ENCODE peak calls at places on chromosomes 13 and 19, in six cellular contexts. One of them, this sample, is unnamed.

GRCh38 chr19:2494447-2495129 is 18.7 kb downstream of the GADD45B start:
- DNase-seq in AG04450: no peak
- DNase-seq in heart left ventricle: peak; percentile 90
- DNase-seq in tibial nerve: peak; percentile 60
- DNase-seq in epithelial cell of esophagus: peak; percentile 67
- DNase-seq in CD8-positive, alpha-beta T cell: peak; percentile 53
- DNase-seq in this sample: no peak

GRCh38 chr13:113342820-113343691 is 20.9 kb downstream of the GRTP1 start:
- DNase-seq in epithelial cell of esophagus: no peak
- DNase-seq in tibial nerve: no peak
- DNase-seq in heart left ventricle: peak; percentile 9
- DNase-seq in CD8-positive, alpha-beta T cell: no peak
- DNase-seq in AG04450: no peak
- DNase-seq in this sample: no peak

GRCh38 chr13:64305246-64305645 is 2889.6 kb upstream of the PCDH20 start:
- DNase-seq in heart left ventricle: no peak
- DNase-seq in CD8-positive, alpha-beta T cell: no peak
- DNase-seq in epithelial cell of esophagus: peak; percentile 49
- DNase-seq in AG04450: no peak
- DNase-seq in tibial nerve: no peak
- DNase-seq in this sample: no peak

GRCh38 chr19:18999896-19000620 is 33.3 kb downstream of the SUGP2 start:
- DNase-seq in CD8-positive, alpha-beta T cell: no peak
- DNase-seq in AG04450: no peak
- DNase-seq in heart left ventricle: no peak
- DNase-seq in tibial nerve: no peak
- DNase-seq in epithelial cell of esophagus: peak; percentile 30
- DNase-seq in this sample: peak; percentile 23

GRCh38 chr13:40064154-40064713 is 408.8 kb downstream of the COG6 start:
- DNase-seq in AG04450: no peak
- DNase-seq in tibial nerve: no peak
- DNase-seq in CD8-positive, alpha-beta T cell: no peak
- DNase-seq in epithelial cell of esophagus: no peak
- DNase-seq in heart left ventricle: no peak
- DNase-seq in this sample: no peak

GRCh38 chr19:18194554-18195238 is 1.7 kb downstream of the MPV17L2 start:
- DNase-seq in tibial nerve: no peak
- DNase-seq in CD8-positive, alpha-beta T cell: peak; percentile 34
- DNase-seq in epithelial cell of esophagus: peak; percentile 47
- DNase-seq in AG04450: no peak
- DNase-seq in heart left ventricle: no peak
- DNase-seq in this sample: peak; percentile 35

GRCh38 chr19:17337675-17338439 is 504 bp downstream of the GTPBP3 start:
- DNase-seq in heart left ventricle: no peak
- DNase-seq in CD8-positive, alpha-beta T cell: peak; percentile 28
- DNase-seq in AG04450: no peak
- DNase-seq in tibial nerve: no peak
- DNase-seq in epithelial cell of esophagus: peak; percentile 31
- DNase-seq in this sample: no peak

GRCh38 chr19:14073232-14073924 is 792 bp downstream of the MISP3 start:
- DNase-seq in tibial nerve: no peak
- DNase-seq in AG04450: no peak
- DNase-seq in CD8-positive, alpha-beta T cell: peak; percentile 69
- DNase-seq in heart left ventricle: peak; percentile 83
- DNase-seq in epithelial cell of esophagus: peak; percentile 87
- DNase-seq in this sample: peak; percentile 76

GRCh38 chr13:22505489-22505888 is 675.3 kb upstream of the SGCG start:
- DNase-seq in heart left ventricle: no peak
- DNase-seq in CD8-positive, alpha-beta T cell: no peak
- DNase-seq in tibial nerve: no peak
- DNase-seq in AG04450: no peak
- DNase-seq in epithelial cell of esophagus: no peak
- DNase-seq in this sample: no peak

GRCh38 chr13:40494513-40494912 is 171.9 kb downstream of the FOXO1 start:
- DNase-seq in epithelial cell of esophagus: no peak
- DNase-seq in heart left ventricle: no peak
- DNase-seq in CD8-positive, alpha-beta T cell: no peak
- DNase-seq in AG04450: no peak
- DNase-seq in tibial nerve: no peak
- DNase-seq in this sample: no peak

GRCh38 chr13:102848956-102849355 is 3.1 kb downstream of the ERCC5 start:
- DNase-seq in heart left ventricle: no peak
- DNase-seq in epithelial cell of esophagus: no peak
- DNase-seq in AG04450: no peak
- DNase-seq in CD8-positive, alpha-beta T cell: no peak
- DNase-seq in tibial nerve: no peak
- DNase-seq in this sample: no peak

GRCh38 chr19:13748169-13748884 is 16.0 kb upstream of the MRI1 start:
- DNase-seq in AG04450: no peak
- DNase-seq in epithelial cell of esophagus: peak; percentile 32
- DNase-seq in tibial nerve: no peak
- DNase-seq in CD8-positive, alpha-beta T cell: no peak
- DNase-seq in heart left ventricle: no peak
- DNase-seq in this sample: no peak

GRCh38 chr13:21625366-21625765 is 21.4 kb upstream of the MICU2 start:
- DNase-seq in epithelial cell of esophagus: peak; percentile 69
- DNase-seq in heart left ventricle: no peak
- DNase-seq in CD8-positive, alpha-beta T cell: no peak
- DNase-seq in tibial nerve: no peak
- DNase-seq in AG04450: no peak
- DNase-seq in this sample: no peak

GRCh38 chr13:57787058-57787791 is 155.7 kb downstream of the PCDH17 start:
- DNase-seq in heart left ventricle: no peak
- DNase-seq in CD8-positive, alpha-beta T cell: no peak
- DNase-seq in tibial nerve: no peak
- DNase-seq in epithelial cell of esophagus: no peak
- DNase-seq in AG04450: no peak
- DNase-seq in this sample: no peak

DNA sequence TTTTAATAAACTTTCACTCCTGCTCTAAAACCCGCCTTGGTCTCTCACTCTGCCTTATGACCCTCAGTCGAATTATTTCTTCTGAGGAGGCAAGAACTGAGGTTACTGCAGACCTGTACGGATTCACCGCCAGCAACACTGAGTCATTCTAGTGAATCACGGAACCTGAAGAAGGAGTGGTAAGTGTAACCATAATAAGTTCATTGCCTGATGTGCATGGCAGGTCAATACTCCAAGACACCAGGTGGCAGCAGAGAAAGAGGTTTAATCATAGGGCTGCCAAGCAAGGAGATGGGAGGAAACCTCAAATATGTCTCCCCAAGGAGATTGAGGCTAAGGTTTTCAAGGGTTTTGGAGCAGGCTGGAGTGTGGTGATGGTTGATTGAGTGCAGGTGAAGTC is 204.3 kb upstream of the IPO5 start:
- DNase-seq in CD8-positive, alpha-beta T cell: no peak
- DNase-seq in tibial nerve: no peak
- DNase-seq in epithelial cell of esophagus: peak; percentile 91
- DNase-seq in AG04450: no peak
- DNase-seq in heart left ventricle: no peak
- DNase-seq in this sample: no peak
- TF ChIP-seq CTCF in CD8-positive, alpha-beta T cell: no peak
- TF ChIP-seq CTCF in tibial nerve: no peak
- TF ChIP-seq CTCF in epithelial cell of esophagus: peak; percentile 48
- TF ChIP-seq CTCF in AG04450: peak; percentile 9
- TF ChIP-seq CTCF in heart left ventricle: no peak
- TF ChIP-seq CTCF in this sample: no peak

DNA sequence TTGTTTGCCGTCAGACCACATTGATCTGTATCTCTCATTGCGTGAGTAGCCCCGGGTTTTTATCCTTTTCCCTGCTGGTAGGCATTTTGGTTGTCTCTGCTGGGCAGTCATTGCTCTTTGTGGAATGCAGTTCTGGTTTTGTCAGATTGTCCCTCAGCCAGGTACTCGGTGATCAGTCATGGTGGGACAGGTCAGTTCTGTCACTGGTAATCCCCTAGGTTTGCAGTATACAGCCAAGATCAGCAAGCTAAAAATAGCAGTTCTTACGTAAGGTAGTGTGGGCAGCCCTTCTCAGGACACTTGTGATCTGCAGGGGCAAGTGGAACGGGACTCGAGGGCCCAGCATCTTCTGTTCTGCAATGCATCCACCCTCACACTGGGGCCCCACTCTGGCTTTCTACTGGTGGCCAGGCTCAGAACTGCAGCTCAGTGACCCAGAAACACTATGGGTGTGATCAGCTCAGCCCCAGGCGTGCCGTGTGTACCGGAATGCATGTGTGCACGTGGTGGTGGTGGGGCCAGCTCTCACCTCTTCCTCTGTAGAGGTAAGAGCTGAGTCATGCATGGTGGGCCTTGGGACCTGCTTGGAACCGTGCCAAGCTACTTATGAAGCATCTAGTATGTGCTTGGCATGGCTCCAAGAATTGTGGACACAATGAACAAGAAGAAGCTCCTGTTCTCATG is 6.3 kb downstream of the PLEKHF1 start:
- DNase-seq in AG04450: no peak
- DNase-seq in tibial nerve: no peak
- DNase-seq in heart left ventricle: peak; percentile 67
- DNase-seq in epithelial cell of esophagus: peak; percentile 82
- DNase-seq in CD8-positive, alpha-beta T cell: peak; percentile 91
- DNase-seq in this sample: no peak
- TF ChIP-seq CTCF in AG04450: peak; percentile 6
- TF ChIP-seq CTCF in tibial nerve: peak; percentile 37
- TF ChIP-seq CTCF in heart left ventricle: peak; percentile 13
- TF ChIP-seq CTCF in epithelial cell of esophagus: peak; percentile 34
- TF ChIP-seq CTCF in CD8-positive, alpha-beta T cell: peak; percentile 62
- TF ChIP-seq CTCF in this sample: peak; percentile 36

GRCh38 chr19:33133438-33134031 is 1.6 kb downstream of the WDR88 start:
- DNase-seq in AG04450: no peak
- DNase-seq in CD8-positive, alpha-beta T cell: no peak
- DNase-seq in tibial nerve: no peak
- DNase-seq in epithelial cell of esophagus: no peak
- DNase-seq in heart left ventricle: no peak
- DNase-seq in this sample: no peak

GRCh38 chr19:33132021-33132420 is at the start of gene WDR88:
- DNase-seq in AG04450: no peak
- DNase-seq in heart left ventricle: no peak
- DNase-seq in epithelial cell of esophagus: no peak
- DNase-seq in tibial nerve: no peak
- DNase-seq in CD8-positive, alpha-beta T cell: no peak
- DNase-seq in this sample: no peak

GRCh38 chr19:33134571-33135041 is 2.7 kb downstream of the WDR88 start:
- DNase-seq in CD8-positive, alpha-beta T cell: peak; percentile 29
- DNase-seq in epithelial cell of esophagus: no peak
- DNase-seq in heart left ventricle: no peak
- DNase-seq in AG04450: no peak
- DNase-seq in tibial nerve: no peak
- DNase-seq in this sample: no peak

GRCh38 chr19:33130433-33130832 is 1.5 kb upstream of the WDR88 start:
- DNase-seq in tibial nerve: no peak
- DNase-seq in heart left ventricle: no peak
- DNase-seq in epithelial cell of esophagus: no peak
- DNase-seq in AG04450: no peak
- DNase-seq in CD8-positive, alpha-beta T cell: no peak
- DNase-seq in this sample: no peak

GRCh38 chr19:33132425-33132824 is 511 bp downstream of the WDR88 start:
- DNase-seq in heart left ventricle: no peak
- DNase-seq in AG04450: no peak
- DNase-seq in epithelial cell of esophagus: no peak
- DNase-seq in CD8-positive, alpha-beta T cell: no peak
- DNase-seq in tibial nerve: no peak
- DNase-seq in this sample: peak; percentile 37
- TF ChIP-seq CTCF in heart left ventricle: no peak
- TF ChIP-seq CTCF in AG04450: peak; percentile 23
- TF ChIP-seq CTCF in epithelial cell of esophagus: peak; percentile 23
- TF ChIP-seq CTCF in CD8-positive, alpha-beta T cell: no peak
- TF ChIP-seq CTCF in tibial nerve: no peak
- TF ChIP-seq CTCF in this sample: peak; percentile 48

GRCh38 chr19:45637890-45638667 is 1.1 kb downstream of the EML2 start:
- DNase-seq in AG04450: no peak
- DNase-seq in CD8-positive, alpha-beta T cell: no peak
- DNase-seq in tibial nerve: no peak
- DNase-seq in heart left ventricle: no peak
- DNase-seq in epithelial cell of esophagus: peak; percentile 63
- DNase-seq in this sample: no peak

GRCh38 chr19:45636902-45637301 is 2.3 kb downstream of the EML2 start:
- DNase-seq in AG04450: no peak
- DNase-seq in epithelial cell of esophagus: no peak
- DNase-seq in tibial nerve: no peak
- DNase-seq in heart left ventricle: no peak
- DNase-seq in CD8-positive, alpha-beta T cell: no peak
- DNase-seq in this sample: no peak

GRCh38 chr19:45641274-45642105 is 2.3 kb upstream of the EML2 start:
- DNase-seq in tibial nerve: peak; percentile 57
- DNase-seq in epithelial cell of esophagus: peak; percentile 97
- DNase-seq in AG04450: no peak
- DNase-seq in heart left ventricle: peak; percentile 76
- DNase-seq in CD8-positive, alpha-beta T cell: peak; percentile 64
- DNase-seq in this sample: peak; percentile 59

GRCh38 chr19:45640849-45641273 is 1.7 kb upstream of the EML2 start:
- DNase-seq in AG04450: no peak
- DNase-seq in epithelial cell of esophagus: peak; percentile 84
- DNase-seq in heart left ventricle: no peak
- DNase-seq in tibial nerve: no peak
- DNase-seq in CD8-positive, alpha-beta T cell: peak; percentile 23
- DNase-seq in this sample: no peak

DNA sequence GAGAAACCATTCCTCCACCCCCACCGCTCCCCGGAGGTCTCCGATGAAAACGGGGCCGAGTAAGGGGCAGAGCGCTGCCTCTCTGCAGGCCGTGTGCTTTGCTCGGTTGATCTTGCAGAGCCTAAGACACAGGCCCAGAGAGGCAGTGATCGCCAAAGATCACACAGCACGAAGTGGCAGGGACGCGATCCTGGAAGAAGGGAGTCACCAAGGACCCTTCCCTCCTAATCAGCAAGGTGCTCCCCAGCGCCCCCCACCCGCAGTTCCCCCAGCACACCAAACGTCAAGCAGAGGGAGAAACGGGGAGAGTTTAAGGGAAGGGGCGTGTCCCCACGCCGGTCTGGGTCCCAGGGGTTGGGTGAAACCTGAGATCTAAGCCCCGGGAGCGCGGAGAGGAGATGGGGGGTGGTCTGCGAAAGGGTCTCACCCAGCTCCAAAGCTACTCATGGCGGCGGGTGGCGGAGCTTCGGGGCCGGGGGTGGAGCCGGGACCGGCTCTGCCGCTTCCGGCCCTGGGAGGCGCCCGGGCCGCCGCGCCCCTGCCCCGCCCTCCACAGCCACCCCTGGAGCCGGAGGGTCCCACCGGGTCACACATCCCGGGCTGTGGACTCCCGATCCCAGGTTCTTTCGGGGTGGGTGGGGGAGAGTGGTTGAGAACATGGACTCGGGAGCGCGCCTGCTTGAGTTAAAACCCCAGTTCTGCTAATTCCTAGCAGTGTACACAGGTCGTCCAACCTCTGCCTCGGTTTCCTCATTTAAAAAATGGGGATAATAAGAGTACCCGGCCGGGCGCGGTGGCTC is at the start of gene EML2:
- DNase-seq in heart left ventricle: peak; percentile 56
- DNase-seq in tibial nerve: no peak
- DNase-seq in CD8-positive, alpha-beta T cell: peak; percentile 58
- DNase-seq in epithelial cell of esophagus: peak; percentile 47
- DNase-seq in AG04450: no peak
- DNase-seq in this sample: peak; percentile 22
- TF ChIP-seq CTCF in heart left ventricle: no peak
- TF ChIP-seq CTCF in tibial nerve: no peak
- TF ChIP-seq CTCF in CD8-positive, alpha-beta T cell: no peak
- TF ChIP-seq CTCF in epithelial cell of esophagus: peak; percentile 34
- TF ChIP-seq CTCF in AG04450: peak; percentile 34
- TF ChIP-seq CTCF in this sample: no peak

This sample was measured in endothelial cell.